ENCODE peak calls at places on chromosome 11, in four cellular contexts. Z is upper lobe of right lung; Q is effector memory CD4-positive, alpha-beta T cell; J is GM23248. B is an unnamed sample.

GRCh38 chr11:5564259-5565019 is 16.1 kb upstream of the OR52H1 start:
- DNase-seq in Z (no peak), Q (no peak), J (peak; percentile 42), B (no peak)

GRCh38 chr11:80586464-80586863 is 1145.6 kb upstream of the TENM4 start:
- DNase-seq in Z (no peak), Q (no peak), J (no peak), B (no peak)

GRCh38 chr11:69209936-69210659 is 54.4 kb downstream of the SMIM38 start:
- DNase-seq in Z (peak; percentile 55), Q (no peak), J (peak; percentile 40), B (no peak)

GRCh38 chr11:111731839-111732238 is 34.4 kb downstream of the PPP2R1B start:
- DNase-seq in Z (no peak), Q (no peak), J (no peak), B (no peak)

GRCh38 chr11:44224867-44225501 is 85.0 kb downstream of the ALX4 start:
- DNase-seq in Z (no peak), Q (no peak), J (peak; percentile 57), B (no peak)

GRCh38 chr11:3942956-3943497 is 87.6 kb downstream of the STIM1 start:
- DNase-seq in Z (no peak), Q (no peak), J (peak; percentile 33), B (no peak)

GRCh38 chr11:2432171-2432621 is 12.1 kb downstream of the TRPM5 start:
- DNase-seq in Z (peak; percentile 60), Q (no peak), J (no peak), B (no peak)

GRCh38 chr11:77968337-77968736 is 26.1 kb downstream of the INTS4 start:
- DNase-seq in Z (no peak), Q (no peak), J (no peak), B (no peak)

GRCh38 chr11:104772806-104773241 is 125.4 kb downstream of the CASP12 start:
- DNase-seq in Z (no peak), Q (no peak), J (peak; percentile 94), B (no peak)

GRCh38 chr11:13343931-13344717 is 66.5 kb downstream of the BMAL1 start:
- DNase-seq in Z (no peak), Q (peak; percentile 54), J (peak; percentile 81), B (peak; percentile 22)

GRCh38 chr11:28837599-28837998 is 729.4 kb downstream of the METTL15 start:
- DNase-seq in Z (no peak), Q (no peak), J (no peak), B (no peak)

GRCh38 chr11:64518928-64519327 is 72.1 kb upstream of the SLC22A12 start:
- DNase-seq in Z (no peak), Q (no peak), J (no peak), B (no peak)

GRCh38 chr11:3836903-3837302 is 3.9 kb downstream of the RHOG start:
- DNase-seq in Z (no peak), Q (peak; percentile 39), J (no peak), B (no peak)

GRCh38 chr11:118441770-118442169 is 5.5 kb downstream of the KMT2A start:
- DNase-seq in Z (no peak), Q (no peak), J (peak; percentile 6), B (no peak)

GRCh38 chr11:27404427-27404826 is 41.4 kb upstream of the CCDC34 start:
- DNase-seq in Z (no peak), Q (no peak), J (no peak), B (no peak)

DNA sequence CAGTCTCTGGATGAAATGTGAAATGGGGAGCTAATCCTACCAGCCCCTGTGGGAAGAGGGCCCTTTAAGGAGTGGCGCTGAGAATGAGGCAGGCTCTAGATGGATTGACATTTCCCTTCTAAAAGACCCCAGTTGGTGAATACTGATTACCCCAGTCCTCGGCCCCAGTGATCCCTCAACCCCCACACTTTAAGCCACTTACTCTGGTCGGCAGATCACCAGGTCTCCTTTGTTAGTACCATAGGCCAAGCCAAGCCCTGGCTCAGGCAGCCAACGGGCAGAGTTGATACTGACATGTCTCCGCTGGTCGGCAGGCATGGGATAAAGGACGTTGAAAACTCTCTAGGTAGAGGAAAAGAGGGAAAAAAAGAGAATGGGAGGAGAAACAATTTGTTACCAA is 26.1 kb upstream of the CHRM4 start:
- DNase-seq in Z (peak; percentile 12), Q (no peak), J (no peak), B (no peak)
- H3K27ac ChIP-seq in Z (no peak overlapping the region), Q (no peak overlapping the region), J (no peak overlapping the region), B (no peak overlapping the region)

GRCh38 chr11:130456276-130456675 is 7.8 kb downstream of the ADAMTS15 start:
- DNase-seq in Z (no peak), Q (no peak), J (no peak), B (no peak)

GRCh38 chr11:130454495-130455262 is 6.2 kb downstream of the ADAMTS15 start:
- DNase-seq in Z (no peak), Q (no peak), J (peak; percentile 49), B (no peak)

GRCh38 chr11:130452941-130453340 is 4.5 kb downstream of the ADAMTS15 start:
- DNase-seq in Z (no peak), Q (no peak), J (no peak), B (no peak)

GRCh38 chr11:130457909-130458729 is 9.7 kb downstream of the ADAMTS15 start:
- DNase-seq in Z (no peak), Q (no peak), J (peak; percentile 70), B (no peak)

GRCh38 chr11:130455493-130456127 is 7.2 kb downstream of the ADAMTS15 start:
- DNase-seq in Z (no peak), Q (no peak), J (no peak), B (no peak)
- H3K27ac ChIP-seq in Z (no peak overlapping the region), Q (no peak overlapping the region), J (no peak overlapping the region), B (no peak overlapping the region)

GRCh38 chr11:88175004-88175706 is at the start of gene RAB38:
- DNase-seq in Z (peak; percentile 88), Q (no peak), J (peak; percentile 41), B (no peak)

GRCh38 chr11:88179141-88179540 is 3.9 kb upstream of the RAB38 start:
- DNase-seq in Z (no peak), Q (no peak), J (peak; percentile 20), B (no peak)

GRCh38 chr11:88174627-88175003 is 628 bp downstream of the RAB38 start:
- DNase-seq in Z (peak; percentile 88), Q (no peak), J (peak; percentile 92), B (no peak)

GRCh38 chr11:88178211-88178610 is 3.0 kb upstream of the RAB38 start:
- DNase-seq in Z (no peak), Q (no peak), J (peak; percentile 58), B (no peak)

DNA sequence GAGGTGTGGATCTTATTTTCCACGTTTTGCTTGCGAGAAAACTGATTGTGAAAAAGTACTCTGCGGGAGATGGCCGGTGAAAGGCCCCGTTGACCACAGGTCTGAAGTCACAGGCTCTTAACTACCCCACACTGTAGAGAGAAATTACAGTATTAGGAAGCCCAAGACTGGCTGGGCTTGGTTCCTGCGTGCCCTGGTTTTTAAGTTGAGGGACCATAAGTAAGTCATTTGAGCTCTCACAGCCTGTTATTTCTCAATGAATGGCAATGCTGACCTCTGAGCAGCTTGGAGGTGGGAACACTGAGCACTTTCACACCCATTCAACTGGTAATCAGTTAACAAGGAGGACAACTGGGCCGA is 444 bp upstream of the RAB38 start:
- DNase-seq in Z (no peak), Q (no peak), J (peak; percentile 22), B (no peak)
- H3K27ac ChIP-seq in Z (peak overlapping the region; percentile 79), Q (no peak overlapping the region), J (no peak overlapping the region), B (no peak overlapping the region)

DNA sequence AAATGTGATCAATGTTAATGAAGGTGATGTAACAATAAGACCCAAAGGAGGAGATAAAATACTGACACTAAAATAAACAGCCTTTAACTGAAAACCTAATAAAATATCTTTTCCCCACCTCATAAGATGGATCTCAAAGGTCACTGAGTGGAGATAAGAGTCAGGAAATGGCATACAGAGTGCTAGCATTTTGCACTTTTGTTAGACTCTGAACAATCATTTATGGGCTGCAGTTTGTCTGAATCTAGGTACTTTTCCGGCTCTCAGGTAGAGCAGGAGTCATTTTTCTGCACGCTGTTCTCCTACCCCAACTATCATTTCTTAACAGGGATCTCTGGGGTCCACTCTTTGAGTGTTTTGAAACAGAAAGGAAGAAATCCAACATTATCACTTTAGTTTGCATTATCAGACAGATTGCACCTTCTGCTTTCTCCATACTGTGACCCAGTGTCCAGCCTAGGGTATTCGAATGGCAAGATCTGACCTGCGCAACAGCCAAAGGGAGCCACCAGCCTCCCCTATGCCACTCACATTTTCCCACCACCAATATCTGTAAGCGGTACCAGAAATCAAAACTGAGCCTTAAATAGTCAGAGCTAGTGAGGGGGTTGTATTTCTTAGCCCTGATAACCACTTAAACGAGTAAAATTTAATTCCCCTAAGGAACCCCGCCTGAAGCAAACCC is 866 bp downstream of the SIAE start:
- DNase-seq in Z (no peak), Q (no peak), J (no peak), B (no peak)
- H3K27ac ChIP-seq in Z (peak overlapping the region; percentile 94), Q (peak overlapping the region; percentile 72), J (no peak overlapping the region), B (peak overlapping the region; percentile 71)

GRCh38 chr11:8019671-8020597 is 32.8 kb downstream of the EIF3F start:
- DNase-seq in Z (peak; percentile 63), Q (peak; percentile 14), J (peak; percentile 91), B (no peak)
- H3K27ac ChIP-seq in Z (no peak overlapping the region), Q (peak overlapping the region; percentile 75), J (no peak overlapping the region), B (peak overlapping the region; percentile 60)

B was measured in caudate nucleus.